ENCODE peak calls at places on chromosome 5, in ten cellular contexts. Y is glutamatergic neuron; E is epithelial cell of esophagus; R is activated naive CD8-positive, alpha-beta T cell treated with anti-CD3 and anti-CD28 coated beads, Interleukin-2, amount 50 U/mL, for 24 hours; W is activated CD4-positive, CD25-positive, alpha-beta regulatory T cell treated with anti-CD3 and anti-CD28 coated beads, Interleukin-2, amount 50 U/mL, for 72 hours; T is T-helper 1 cell; G is GM04504; Q is epithelial cell of prostate; F is activated T-cell treated with anti-CD3 and anti-CD28 coated beads for 48 hours; N is GM12865. M is an unnamed sample.

GRCh38 chr5:134396274-134396673 is 15.4 kb downstream of the CDKN2AIPNL start:
- DNase-seq in F (no peak), G (no peak), T (no peak), Q (no peak), R (no peak), W (no peak), Y (no peak), E (no peak), N (no peak), M (no peak)

GRCh38 chr5:168477060-168477459 is 9.2 kb upstream of the RARS1 start:
- DNase-seq in Y (no peak), T (no peak), F (no peak), G (no peak), Q (no peak), N (no peak), W (no peak), E (no peak), R (no peak), M (no peak)

GRCh38 chr5:103258957-103259704 is 568 bp downstream of the MACIR start:
- DNase-seq in N (peak), W (peak), T (peak), Q (no peak), Y (peak), F (peak), E (peak), R (peak), G (peak), M (peak)

GRCh38 chr5:96083361-96083881 is 121.8 kb upstream of the ELL2 start:
- DNase-seq in G (peak), F (no peak), Q (no peak), T (no peak), E (no peak), Y (no peak), R (no peak), W (no peak), N (no peak), M (no peak)

GRCh38 chr5:14449052-14449661 is 132.4 kb upstream of the OTULINL start:
- DNase-seq in F (no peak), E (peak), R (no peak), W (no peak), G (peak), Y (no peak), Q (no peak), T (no peak), N (no peak), M (peak)

GRCh38 chr5:178320281-178320855 is 87.8 kb upstream of the PHYKPL start:
- DNase-seq in Q (no peak), N (peak), G (no peak), F (no peak), W (no peak), Y (no peak), T (no peak), E (no peak), R (no peak), M (no peak)

GRCh38 chr5:13606051-13606450 is 338.4 kb downstream of the DNAH5 start:
- DNase-seq in Y (no peak), N (no peak), G (no peak), Q (peak), T (no peak), F (no peak), R (no peak), E (peak), W (no peak), M (no peak)

GRCh38 chr5:56147679-56148230 is 85.4 kb downstream of the ANKRD55 start:
- DNase-seq in R (no peak), N (no peak), G (no peak), Y (no peak), F (no peak), W (no peak), T (no peak), Q (no peak), E (no peak), M (no peak)

GRCh38 chr5:93606384-93606752 is 23.3 kb downstream of the NR2F1 start:
- DNase-seq in T (no peak), R (no peak), E (no peak), N (no peak), W (no peak), G (no peak), Y (no peak), F (no peak), Q (no peak), M (no peak)

GRCh38 chr5:134539732-134540131 is 14.3 kb downstream of the JADE2 start:
- DNase-seq in R (no peak), N (no peak), F (no peak), T (no peak), Y (no peak), E (no peak), W (no peak), Q (no peak), G (no peak), M (no peak)

GRCh38 chr5:142945845-142946244 is 175.7 kb downstream of the ARHGAP26 start:
- DNase-seq in R (no peak), F (no peak), N (no peak), E (no peak), Y (no peak), G (no peak), W (no peak), Q (no peak), T (no peak), M (no peak)

GRCh38 chr5:127863610-127864395 is 160.6 kb downstream of the CCDC192 start:
- DNase-seq in Q (no peak), F (no peak), E (no peak), R (no peak), Y (no peak), W (no peak), N (no peak), T (no peak), G (no peak), M (no peak)

GRCh38 chr5:14790220-14790619 is 81.4 kb downstream of the ANKH start:
- DNase-seq in W (no peak), E (no peak), F (no peak), N (no peak), R (no peak), T (no peak), G (no peak), Q (no peak), Y (no peak), M (no peak)

GRCh38 chr5:52800394-52801213 is 12.9 kb downstream of the ITGA1 start:
- DNase-seq in T (peak), Y (peak), E (peak), G (no peak), Q (peak), F (peak), R (peak), W (peak), N (peak), M (no peak)

GRCh38 chr5:150262502-150262901 is 27.1 kb downstream of the CAMK2A start:
- DNase-seq in G (no peak), W (no peak), F (no peak), Y (no peak), E (no peak), R (no peak), Q (no peak), N (no peak), T (no peak), M (no peak)

GRCh38 chr5:135028791-135029467 is 5.1 kb downstream of the PITX1 start:
- DNase-seq in Y (no peak), Q (no peak), N (no peak), W (no peak), G (no peak), T (no peak), R (no peak), E (no peak), F (no peak), M (no peak)